ENCODE peak calls at places on chromosomes 2 and 18, in seven cellular contexts. V is heart left ventricle; M is T-helper 9 cell; E is activated CD4-positive, alpha-beta T cell treated with anti-CD3 and anti-CD28 coated beads, Interleukin-2, amount 50 U/mL, for 48 hours; D is D341Med; L is left cardiac atrium; B is retina. R is an unnamed sample.

GRCh38 chr18:28903366-28903765 is 726.4 kb upstream of the CDH2 start:
- DNase-seq in V (no peak), M (no peak), E (no peak), D (no peak), L (no peak), B (no peak), R (no peak)

GRCh38 chr18:45554070-45554767 is 61.1 kb upstream of the SLC14A2 start:
- DNase-seq in V (peak), M (no peak), E (no peak), D (no peak), L (no peak), B (no peak), R (no peak)

GRCh38 chr2:191617589-191617988 is 60.3 kb upstream of the NABP1 start:
- DNase-seq in V (no peak), M (peak), E (peak), D (no peak), L (no peak), B (no peak), R (no peak)

GRCh38 chr2:208548689-208549088 is 142.1 kb downstream of the PTH2R start:
- DNase-seq in V (no peak), M (no peak), E (no peak), D (no peak), L (no peak), B (no peak), R (no peak)

GRCh38 chr2:230814616-230815015 is 50.1 kb upstream of the ITM2C start:
- DNase-seq in V (no peak), M (no peak), E (no peak), D (no peak), L (no peak), B (no peak), R (no peak)

GRCh38 chr2:23513245-23513880 is 128.4 kb downstream of the KLHL29 start:
- DNase-seq in V (no peak), M (no peak), E (no peak), D (no peak), L (no peak), B (peak), R (no peak)

GRCh38 chr2:24399434-24400206 is 39.3 kb upstream of the ITSN2 start:
- DNase-seq in V (no peak), M (no peak), E (no peak), D (no peak), L (no peak), B (no peak), R (no peak)

GRCh38 chr2:215652432-215652831 is 216.6 kb upstream of the FN1 start:
- DNase-seq in V (no peak), M (no peak), E (no peak), D (no peak), L (no peak), B (no peak), R (no peak)

GRCh38 chr2:205372141-205372540 is 310.2 kb upstream of the NRP2 start:
- DNase-seq in V (no peak), M (no peak), E (no peak), D (no peak), L (no peak), B (no peak), R (no peak)

GRCh38 chr2:55500025-55500424 is 19.5 kb upstream of the CFAP36 start:
- DNase-seq in V (no peak), M (no peak), E (no peak), D (no peak), L (no peak), B (no peak), R (no peak)

GRCh38 chr2:136386046-136386445 is 268.1 kb upstream of the CXCR4 start:
- DNase-seq in V (no peak), M (no peak), E (no peak), D (no peak), L (no peak), B (peak), R (peak)

GRCh38 chr2:216560695-216561370 is 62.2 kb downstream of the RPL37A start:
- DNase-seq in V (no peak), M (no peak), E (no peak), D (no peak), L (no peak), B (no peak), R (no peak)

GRCh38 chr2:20400787-20401494 is 45.9 kb upstream of the RHOB start:
- DNase-seq in V (no peak), M (no peak), E (no peak), D (no peak), L (no peak), B (no peak), R (no peak)

R was measured in osteocyte.